ENCODE peak calls at places on chromosomes 6 and 20, in nine cellular contexts. L is central memory CD4-positive, alpha-beta T cell; G is GM04504; K is stimulated activated CD4-positive, alpha-beta T cell treated with anti-CD3 and anti-CD28 coated beads, Interleukin-2, amount 100 ng/mL, for 48 hours; P is OCI-M1; M is Ammon's horn; J is effector memory CD8-positive, alpha-beta T cell; D is activated gamma-delta T cell treated with anti-CD3 and anti-CD28 coated beads, Interleukin-2, amount 50 U/mL, for 16 hours; W is caudate nucleus. H is an unnamed sample.

GRCh38 chr20:17889226-17889625 is 79.4 kb downstream of the SNX5 start:
- DNase-seq in L (no peak), G (no peak), K (no peak), P (no peak), M (no peak), J (no peak), D (no peak), W (no peak), H (no peak)

GRCh38 chr6:114342086-114342825 is 567 bp downstream of the HS3ST5 start:
- DNase-seq in L (no peak), G (no peak), K (no peak), P (no peak), M (peak), J (no peak), D (no peak), W (peak), H (peak)

GRCh38 chr20:48457261-48458002 is 370.4 kb downstream of the PREX1 start:
- DNase-seq in L (no peak), G (no peak), K (no peak), P (no peak), M (peak), J (no peak), D (no peak), W (peak), H (no peak)

GRCh38 chr6:322205-322930 is 30.1 kb downstream of the DUSP22 start:
- DNase-seq in L (no peak), G (no peak), K (no peak), P (no peak), M (no peak), J (no peak), D (no peak), W (no peak), H (no peak)

GRCh38 chr6:1669996-1670395 is 60.3 kb downstream of the FOXC1 start:
- DNase-seq in L (no peak), G (no peak), K (no peak), P (no peak), M (no peak), J (no peak), D (no peak), W (no peak), H (no peak)

GRCh38 chr6:3795836-3796395 is 44.4 kb upstream of the PXDC1 start:
- DNase-seq in L (no peak), G (no peak), K (no peak), P (no peak), M (peak), J (no peak), D (no peak), W (peak), H (no peak)

GRCh38 chr20:35273449-35274171 is 4.3 kb downstream of the MMP24OS start:
- DNase-seq in L (no peak), G (no peak), K (no peak), P (no peak), M (peak), J (no peak), D (no peak), W (peak), H (no peak)

GRCh38 chr6:135651964-135652755 is 154.6 kb upstream of the AHI1 start:
- DNase-seq in L (no peak), G (no peak), K (no peak), P (peak), M (no peak), J (no peak), D (no peak), W (no peak), H (no peak)

GRCh38 chr20:48656661-48657211 is 171.1 kb downstream of the PREX1 start:
- DNase-seq in L (no peak), G (no peak), K (no peak), P (peak), M (peak), J (no peak), D (no peak), W (peak), H (no peak)

GRCh38 chr20:21100590-21101452 is 5.3 kb downstream of the LINC00237 start:
- DNase-seq in L (no peak), G (no peak), K (no peak), P (peak), M (peak), J (peak), D (no peak), W (no peak), H (peak)

GRCh38 chr6:25312034-25312620 is 33.0 kb downstream of the CARMIL1 start:
- DNase-seq in L (no peak), G (peak), K (no peak), P (peak), M (no peak), J (no peak), D (no peak), W (no peak), H (no peak)

GRCh38 chr6:168042426-168043192 is 36.4 kb downstream of the FRMD1 start:
- DNase-seq in L (no peak), G (no peak), K (no peak), P (no peak), M (no peak), J (no peak), D (no peak), W (no peak), H (no peak)

GRCh38 chr6:168536196-168536595 is 95.2 kb downstream of the SMOC2 start:
- DNase-seq in L (no peak), G (no peak), K (no peak), P (no peak), M (no peak), J (no peak), D (no peak), W (no peak), H (no peak)